ENCODE peak calls at places on chromosomes 16 and 17, in ten cellular contexts. W is heart left ventricle, I is uterus, U is A549, L is Peyer's patch, Z is ovary, Q is sigmoid colon, D is esophagus squamous epithelium, R is NB4, G is tibial nerve. O is an unnamed sample.

GRCh38 chr17:45873728-45874127 is 20.6 kb upstream of the MAPT start:
- DNase-seq in U (no peak), L (no peak), I (no peak), Q (no peak), W (no peak), D (no peak), G (no peak), R (peak), Z (no peak), O (no peak)

GRCh38 chr16:68902376-68903345 is 59.3 kb downstream of the TANGO6 start:
- DNase-seq in G (no peak), L (no peak), R (peak), Z (no peak), D (no peak), I (no peak), Q (no peak), W (no peak), U (peak), O (peak)

GRCh38 chr16:1102921-1103648 is 7.0 kb upstream of the C1QTNF8 start:
- DNase-seq in G (no peak), U (peak), R (peak), W (peak), D (no peak), Q (no peak), Z (peak), I (no peak), L (peak), O (no peak)

GRCh38 chr16:81536648-81537047 is 92.0 kb downstream of the CMIP start:
- DNase-seq in I (no peak), G (no peak), R (no peak), Q (no peak), U (no peak), Z (no peak), L (no peak), W (no peak), D (no peak), O (no peak)

GRCh38 chr16:19567560-19567959 is 12.1 kb downstream of the VPS35L start:
- DNase-seq in R (no peak), Q (no peak), I (no peak), D (no peak), G (no peak), Z (no peak), W (no peak), U (no peak), L (no peak), O (no peak)

GRCh38 chr16:76970087-76970744 is 220.8 kb upstream of the MON1B start:
- DNase-seq in U (peak), D (no peak), Z (no peak), Q (no peak), G (no peak), R (no peak), W (no peak), I (no peak), L (no peak), O (no peak)

GRCh38 chr16:12159028-12159427 is 182.5 kb downstream of the SNX29 start:
- DNase-seq in G (no peak), U (no peak), R (no peak), Q (no peak), D (no peak), L (no peak), W (no peak), Z (no peak), I (no peak), O (no peak)

GRCh38 chr16:17302620-17303019 is 168.1 kb downstream of the XYLT1 start:
- DNase-seq in I (no peak), Q (no peak), Z (no peak), W (no peak), D (no peak), R (peak), U (no peak), L (no peak), G (no peak), O (no peak)

GRCh38 chr16:55479560-55480197 is 681 bp downstream of the MMP2 start:
- DNase-seq in R (no peak), U (no peak), W (no peak), G (no peak), D (no peak), I (peak), L (no peak), Q (no peak), Z (peak), O (no peak)

GRCh38 chr17:28928061-28928460 is 23.3 kb downstream of the PHF12 start:
- DNase-seq in Z (no peak), G (no peak), Q (no peak), I (no peak), L (no peak), D (no peak), R (peak), U (no peak), W (no peak), O (no peak)

GRCh38 chr16:1749152-1750117 is 21.9 kb downstream of the NME3 start:
- DNase-seq in U (no peak), D (no peak), L (no peak), R (no peak), I (no peak), Z (no peak), Q (no peak), W (no peak), G (no peak), O (no peak)

GRCh38 chr17:76544123-76544915 is 4.5 kb downstream of the PRCD start:
- DNase-seq in W (peak), Q (no peak), G (no peak), D (no peak), I (no peak), Z (peak), L (peak), R (peak), U (no peak), O (no peak)

GRCh38 chr17:63639125-63639524 is 16.9 kb downstream of the MAP3K3 start:
- DNase-seq in I (no peak), G (no peak), W (no peak), Z (no peak), R (no peak), Q (no peak), U (no peak), L (no peak), D (no peak), O (no peak)
- TF ChIP-seq CTCF in I (no peak), G (no peak), W (no peak), Z (no peak), R (no peak), Q (no peak), U (no peak), L (no peak), D (no peak), O (no peak)

DNA sequence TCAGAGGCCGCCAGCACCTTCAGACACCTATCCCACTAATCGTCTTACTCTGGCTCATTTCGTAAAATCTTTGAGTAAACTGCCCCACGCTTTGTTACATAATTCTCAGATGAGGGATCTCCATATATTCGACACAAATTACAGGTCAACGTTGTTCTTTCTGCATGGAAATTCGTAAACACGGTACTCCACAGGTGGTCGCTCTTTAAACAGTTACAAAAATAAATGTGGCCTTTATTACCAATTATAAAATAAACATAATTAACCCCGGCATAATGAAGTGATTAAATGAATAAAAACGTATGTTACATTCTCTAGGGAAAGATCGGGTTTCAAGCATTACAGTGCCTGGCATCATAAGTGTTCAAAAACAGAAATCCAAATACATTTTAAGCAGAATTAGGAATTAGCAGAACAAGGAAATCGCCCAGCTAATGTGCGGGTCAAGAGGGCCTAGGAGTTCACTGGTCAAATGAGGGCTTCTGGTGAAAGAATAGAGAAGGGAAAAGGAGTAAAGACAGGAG is 943 bp upstream of the PIP4K2B start:
- DNase-seq in U (no peak), Z (no peak), D (no peak), L (no peak), R (no peak), W (no peak), G (no peak), Q (no peak), I (no peak), O (no peak)
- TF ChIP-seq POLR2A in U (no peak), Z (no peak), D (no peak), L (no peak), R (no peak), W (no peak), G (no peak), Q (no peak), I (no peak), O (no peak)

GRCh38 chr17:3846739-3847670 is 959 bp upstream of the NCBP3 start:
- DNase-seq in G (no peak), R (no peak), Q (no peak), U (no peak), I (no peak), W (no peak), L (no peak), D (no peak), Z (no peak), O (no peak)
- H3K4me3 ChIP-seq in G (no peak), R (no peak), Q (peak), U (peak), I (no peak), W (no peak), L (no peak), D (no peak), Z (peak), O (no peak)

GRCh38 chr16:67882374-67883145 is 2.1 kb upstream of the NRN1L start:
- DNase-seq in L (no peak), I (no peak), W (peak), R (no peak), U (no peak), Z (no peak), G (no peak), D (no peak), Q (no peak), O (no peak)
- TF ChIP-seq CTCF in L (no peak), I (no peak), W (no peak), R (no peak), U (no peak), Z (no peak), G (no peak), D (no peak), Q (no peak), O (no peak)

DNA sequence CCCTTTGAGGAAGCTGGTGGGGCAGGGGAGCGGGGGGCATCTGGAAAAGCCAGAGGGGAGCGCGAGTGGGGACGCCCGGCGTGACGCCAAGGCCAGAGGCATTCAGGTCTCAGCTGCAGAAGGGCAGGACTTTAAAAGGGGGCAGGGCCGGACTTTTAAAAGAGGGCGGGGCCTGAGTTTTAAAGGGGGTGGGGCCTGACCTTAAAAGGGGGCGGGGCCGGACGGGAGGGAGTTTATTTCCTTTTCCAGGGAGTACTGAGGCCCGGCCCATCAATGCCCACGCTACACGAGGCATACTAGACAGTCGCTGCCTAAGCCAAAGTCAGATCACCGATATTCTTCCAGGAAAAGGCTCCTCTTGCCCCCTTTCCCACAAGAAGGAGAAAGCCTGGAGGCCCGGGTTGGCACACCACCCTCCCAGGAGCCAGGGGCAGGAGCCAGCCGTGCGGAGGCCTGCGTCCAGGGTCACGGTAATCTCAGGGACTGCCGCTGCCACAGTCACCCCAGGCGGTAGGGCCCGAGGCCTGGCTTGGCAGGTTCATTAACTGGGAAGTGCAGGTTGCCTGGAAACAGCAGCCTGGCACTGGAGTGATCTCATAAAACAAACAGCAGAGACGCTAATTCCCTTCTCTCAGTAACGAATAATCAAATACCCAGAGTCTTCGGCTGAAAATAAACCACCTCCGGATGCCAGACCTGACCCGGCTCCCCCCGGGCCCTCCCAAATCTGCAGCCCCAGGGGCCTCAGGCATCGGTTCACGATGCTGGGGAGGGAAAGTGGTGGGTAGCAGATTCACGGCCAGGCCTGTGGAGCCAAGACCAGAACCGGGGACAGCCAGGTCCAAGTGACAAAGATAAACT is 90.7 kb downstream of the TIMM22 start:
- DNase-seq in W (peak), R (no peak), G (peak), Z (peak), D (no peak), U (peak), L (peak), Q (peak), I (peak), O (no peak)
- TF ChIP-seq POLR2A in W (no peak), R (no peak), G (no peak), Z (no peak), D (no peak), U (no peak), L (no peak), Q (no peak), I (no peak), O (no peak)

DNA sequence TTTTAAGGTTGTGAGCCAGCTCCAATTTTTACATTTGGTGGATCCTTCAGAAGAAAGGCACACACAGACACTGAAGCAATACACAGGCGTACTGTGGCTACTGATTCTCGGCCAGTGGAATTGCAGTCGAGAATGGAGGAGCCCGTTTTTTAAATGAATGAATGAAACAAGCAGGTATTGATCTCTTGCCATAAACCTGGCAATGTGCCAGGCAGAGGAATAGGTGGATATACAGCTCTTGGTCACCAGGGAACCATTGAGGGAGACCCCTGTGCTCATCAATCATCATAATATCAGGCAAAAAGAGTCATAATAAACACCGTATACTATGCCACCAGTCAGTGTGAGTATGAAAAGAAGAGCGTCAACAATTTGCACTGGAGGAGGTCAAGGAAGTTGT is 140.3 kb upstream of the FOXF1 start:
- DNase-seq in G (no peak), D (no peak), Z (no peak), L (no peak), R (no peak), Q (no peak), U (no peak), I (no peak), W (no peak), O (no peak)
- H3K4me3 ChIP-seq in G (no peak), D (no peak), Z (no peak), L (no peak), R (no peak), Q (no peak), U (no peak), I (no peak), W (no peak), O (no peak)

O was measured in lower leg skin.